ENCODE peak calls at places on chromosomes 7 and 10, in seven cellular contexts. V is iris pigment epithelial cell; C is activated CD4-positive, alpha-beta T cell treated with anti-CD3 and anti-CD28 coated beads, Interleukin-2, amount 50 U/mL, for 1 hour; T is Calu3; A is adipocyte; W is fibroblast of the aortic adventitia; F is EH. H is an unnamed sample.

GRCh38 chr10:44334621-44335184 is 50.2 kb downstream of the CXCL12 start:
- DNase-seq in V (peak), A (peak), C (no peak), W (peak), T (no peak), F (peak), H (peak)

GRCh38 chr10:114685456-114685855 is 27.4 kb upstream of the ABLIM1 start:
- DNase-seq in V (no peak), T (no peak), F (peak), W (no peak), C (no peak), A (no peak), H (no peak)

GRCh38 chr7:561631-562393 is 42.2 kb upstream of the PDGFA start:
- DNase-seq in C (no peak), W (no peak), V (no peak), A (no peak), F (no peak), T (no peak), H (no peak)

GRCh38 chr7:49001610-49002033 is 77.3 kb downstream of the CDC14C start:
- DNase-seq in T (peak), F (no peak), W (no peak), C (no peak), A (no peak), V (peak), H (peak)

GRCh38 chr7:138097064-138097741 is 20.9 kb downstream of the AKR1D1 start:
- DNase-seq in C (peak), F (peak), T (peak), W (peak), V (peak), A (peak), H (peak)

GRCh38 chr7:155794196-155794595 is 18.1 kb downstream of the SHH start:
- DNase-seq in F (no peak), T (no peak), C (no peak), W (no peak), V (no peak), A (no peak), H (no peak)

GRCh38 chr10:82497451-82497850 is 622.5 kb downstream of the NRG3 start:
- DNase-seq in W (peak), A (no peak), F (no peak), C (no peak), V (no peak), T (no peak), H (peak)

GRCh38 chr10:67666416-67667043 is 29.5 kb downstream of the CTNNA3 start:
- DNase-seq in V (peak), T (no peak), F (peak), A (peak), C (no peak), W (peak), H (peak)

GRCh38 chr10:33331020-33331557 is 3.4 kb downstream of the NRP1 start:
- DNase-seq in A (peak), V (no peak), W (no peak), C (no peak), T (no peak), F (peak), H (peak)